ENCODE peak calls at places on chromosomes 4 and X, in four cellular contexts. One of them, this sample, is unnamed.

GRCh38 chrX:109954955-109955354 is 48.0 kb upstream of the TMEM164 start:
- DNase-seq in GM12878: no peak
- DNase-seq in WTC11: no peak
- DNase-seq in HepG2: no peak
- DNase-seq in this sample: no peak

GRCh38 chrX:70998402-70999027 is 67.6 kb upstream of the SLC7A3 start:
- DNase-seq in GM12878: no peak
- DNase-seq in WTC11: peak; percentile 36
- DNase-seq in HepG2: peak; percentile 37
- DNase-seq in this sample: no peak

GRCh38 chr4:142500966-142501365 is 345.1 kb downstream of the INPP4B start:
- DNase-seq in GM12878: no peak
- DNase-seq in WTC11: no peak
- DNase-seq in HepG2: no peak
- DNase-seq in this sample: no peak

GRCh38 chrX:49748211-49748956 is 52.6 kb upstream of the PAGE1 start:
- DNase-seq in GM12878: no peak
- DNase-seq in WTC11: no peak
- DNase-seq in HepG2: no peak
- DNase-seq in this sample: no peak

GRCh38 chr4:66169341-66169740 is 499.1 kb upstream of the EPHA5 start:
- DNase-seq in GM12878: no peak
- DNase-seq in WTC11: no peak
- DNase-seq in HepG2: peak; percentile 11
- DNase-seq in this sample: no peak

GRCh38 chr4:79331126-79331876 is 5.4 kb upstream of the NAA11 start:
- DNase-seq in GM12878: no peak
- DNase-seq in WTC11: no peak
- DNase-seq in HepG2: no peak
- DNase-seq in this sample: no peak

GRCh38 chr4:158172196-158172557 is 648 bp downstream of the GASK1B start:
- DNase-seq in GM12878: no peak
- DNase-seq in WTC11: no peak
- DNase-seq in HepG2: no peak
- DNase-seq in this sample: no peak

GRCh38 chrX:115393271-115393670 is 103.8 kb downstream of the LUZP4 start:
- DNase-seq in GM12878: no peak
- DNase-seq in WTC11: no peak
- DNase-seq in HepG2: peak; percentile 46
- DNase-seq in this sample: no peak

GRCh38 chrX:8565729-8566128 is 101.1 kb downstream of the VCX3B start:
- DNase-seq in GM12878: no peak
- DNase-seq in WTC11: no peak
- DNase-seq in HepG2: no peak
- DNase-seq in this sample: no peak

GRCh38 chrX:14029039-14029424 is 660 bp downstream of the GEMIN8 start:
- DNase-seq in GM12878: no peak
- DNase-seq in WTC11: no peak
- DNase-seq in HepG2: no peak
- DNase-seq in this sample: peak; percentile 71

GRCh38 chr4:2411786-2412510 is 6.5 kb downstream of the ZFYVE28 start:
- DNase-seq in GM12878: peak; percentile 52
- DNase-seq in WTC11: peak; percentile 8
- DNase-seq in HepG2: no peak
- DNase-seq in this sample: no peak

GRCh38 chr4:106671711-106672110 is 303.1 kb upstream of the GIMD1 start:
- DNase-seq in GM12878: no peak
- DNase-seq in WTC11: no peak
- DNase-seq in HepG2: no peak
- DNase-seq in this sample: no peak

GRCh38 chr4:13888112-13888511 is 260.6 kb upstream of the BOD1L1 start:
- DNase-seq in GM12878: no peak
- DNase-seq in WTC11: no peak
- DNase-seq in HepG2: no peak
- DNase-seq in this sample: no peak

GRCh38 chr4:5976431-5976830 is 41.8 kb downstream of the C4orf50 start:
- DNase-seq in GM12878: no peak
- DNase-seq in WTC11: no peak
- DNase-seq in HepG2: no peak
- DNase-seq in this sample: no peak

GRCh38 chr4:88661724-88662123 is 35.9 kb downstream of the NAP1L5 start:
- DNase-seq in GM12878: no peak
- DNase-seq in WTC11: no peak
- DNase-seq in HepG2: no peak
- DNase-seq in this sample: no peak

GRCh38 chr4:1404573-1405248 is 1.5 kb downstream of the NKX1-1 start:
- DNase-seq in GM12878: no peak
- DNase-seq in WTC11: no peak
- DNase-seq in HepG2: no peak
- DNase-seq in this sample: no peak

GRCh38 chr4:4714330-4714729 is 145.1 kb upstream of the MSX1 start:
- DNase-seq in GM12878: no peak
- DNase-seq in WTC11: no peak
- DNase-seq in HepG2: no peak
- DNase-seq in this sample: no peak

GRCh38 chr4:182925298-182925738 is 8.1 kb upstream of the DCTD start:
- DNase-seq in GM12878: peak; percentile 47
- DNase-seq in WTC11: peak; percentile 81
- DNase-seq in HepG2: peak; percentile 89
- DNase-seq in this sample: peak; percentile 48

GRCh38 chrX:1465261-1466231 is 12.8 kb upstream of the ASMTL start:
- DNase-seq in GM12878: no peak
- DNase-seq in WTC11: no peak
- DNase-seq in HepG2: no peak
- DNase-seq in this sample: no peak

GRCh38 chrX:45811307-45811706 is 610.6 kb upstream of the DIPK2B start:
- DNase-seq in GM12878: no peak
- DNase-seq in WTC11: no peak
- DNase-seq in HepG2: no peak
- DNase-seq in this sample: no peak

GRCh38 chr4:129550281-129550785 is 454.4 kb downstream of the C4orf33 start:
- DNase-seq in GM12878: no peak
- DNase-seq in WTC11: no peak
- DNase-seq in HepG2: peak; percentile 47
- DNase-seq in this sample: no peak

GRCh38 chr4:84492737-84493091 is 6.4 kb downstream of the NKX6-1 start:
- DNase-seq in GM12878: no peak
- DNase-seq in WTC11: peak; percentile 36
- DNase-seq in HepG2: no peak
- DNase-seq in this sample: no peak

GRCh38 chr4:56003606-56004005 is 54.9 kb downstream of the CEP135 start:
- DNase-seq in GM12878: no peak
- DNase-seq in WTC11: no peak
- DNase-seq in HepG2: no peak
- DNase-seq in this sample: no peak

GRCh38 chrX:120358687-120359086 is 3.2 kb upstream of the ATP1B4 start:
- DNase-seq in GM12878: no peak
- DNase-seq in WTC11: no peak
- DNase-seq in HepG2: no peak
- DNase-seq in this sample: no peak

GRCh38 chr4:51880016-51880915 is 37.3 kb downstream of the DCUN1D4 start:
- DNase-seq in GM12878: no peak
- DNase-seq in WTC11: no peak
- DNase-seq in HepG2: peak; percentile 83
- DNase-seq in this sample: no peak

GRCh38 chr4:2273657-2274319 is 11.9 kb upstream of the MXD4 start:
- DNase-seq in GM12878: no peak
- DNase-seq in WTC11: no peak
- DNase-seq in HepG2: no peak
- DNase-seq in this sample: peak; percentile 81

GRCh38 chrX:18994713-18995112 is 10.8 kb upstream of the PHKA2 start:
- DNase-seq in GM12878: no peak
- DNase-seq in WTC11: no peak
- DNase-seq in HepG2: peak; percentile 17
- DNase-seq in this sample: no peak

GRCh38 chr4:75376543-75376942 is 137.7 kb downstream of the RCHY1 start:
- DNase-seq in GM12878: no peak
- DNase-seq in WTC11: no peak
- DNase-seq in HepG2: no peak
- DNase-seq in this sample: no peak

GRCh38 chr4:144371479-144371878 is 231.0 kb upstream of the GYPA start:
- DNase-seq in GM12878: no peak
- DNase-seq in WTC11: no peak
- DNase-seq in HepG2: no peak
- DNase-seq in this sample: no peak

GRCh38 chr4:76782837-76783236 is 115.1 kb downstream of the SOWAHB start:
- DNase-seq in GM12878: no peak
- DNase-seq in WTC11: no peak
- DNase-seq in HepG2: no peak
- DNase-seq in this sample: no peak

GRCh38 chr4:77795339-77795738 is 23.8 kb downstream of the CNOT6L start:
- DNase-seq in GM12878: no peak
- DNase-seq in WTC11: no peak
- DNase-seq in HepG2: no peak
- DNase-seq in this sample: no peak

GRCh38 chrX:2823795-2824386 is 4.8 kb upstream of the GYG2 start:
- DNase-seq in GM12878: no peak
- DNase-seq in WTC11: no peak
- DNase-seq in HepG2: no peak
- DNase-seq in this sample: no peak

GRCh38 chrX:2820131-2820771 is 8.5 kb upstream of the GYG2 start:
- DNase-seq in GM12878: no peak
- DNase-seq in WTC11: no peak
- DNase-seq in HepG2: no peak
- DNase-seq in this sample: no peak

GRCh38 chrX:2824886-2825285 is 3.8 kb upstream of the GYG2 start:
- DNase-seq in GM12878: no peak
- DNase-seq in WTC11: no peak
- DNase-seq in HepG2: no peak
- DNase-seq in this sample: no peak

GRCh38 chrX:2817036-2817435 is 11.7 kb upstream of the GYG2 start:
- DNase-seq in GM12878: no peak
- DNase-seq in WTC11: no peak
- DNase-seq in HepG2: no peak
- DNase-seq in this sample: no peak

GRCh38 chrX:2819345-2820130 is 9.2 kb upstream of the GYG2 start:
- DNase-seq in GM12878: no peak
- DNase-seq in WTC11: no peak
- DNase-seq in HepG2: peak; percentile 9
- DNase-seq in this sample: peak; percentile 32
- TF ChIP-seq CTCF in GM12878: peak; percentile 38
- TF ChIP-seq CTCF in WTC11: no peak
- TF ChIP-seq CTCF in HepG2: peak; percentile 60
- TF ChIP-seq CTCF in this sample: peak; percentile 22

DNA sequence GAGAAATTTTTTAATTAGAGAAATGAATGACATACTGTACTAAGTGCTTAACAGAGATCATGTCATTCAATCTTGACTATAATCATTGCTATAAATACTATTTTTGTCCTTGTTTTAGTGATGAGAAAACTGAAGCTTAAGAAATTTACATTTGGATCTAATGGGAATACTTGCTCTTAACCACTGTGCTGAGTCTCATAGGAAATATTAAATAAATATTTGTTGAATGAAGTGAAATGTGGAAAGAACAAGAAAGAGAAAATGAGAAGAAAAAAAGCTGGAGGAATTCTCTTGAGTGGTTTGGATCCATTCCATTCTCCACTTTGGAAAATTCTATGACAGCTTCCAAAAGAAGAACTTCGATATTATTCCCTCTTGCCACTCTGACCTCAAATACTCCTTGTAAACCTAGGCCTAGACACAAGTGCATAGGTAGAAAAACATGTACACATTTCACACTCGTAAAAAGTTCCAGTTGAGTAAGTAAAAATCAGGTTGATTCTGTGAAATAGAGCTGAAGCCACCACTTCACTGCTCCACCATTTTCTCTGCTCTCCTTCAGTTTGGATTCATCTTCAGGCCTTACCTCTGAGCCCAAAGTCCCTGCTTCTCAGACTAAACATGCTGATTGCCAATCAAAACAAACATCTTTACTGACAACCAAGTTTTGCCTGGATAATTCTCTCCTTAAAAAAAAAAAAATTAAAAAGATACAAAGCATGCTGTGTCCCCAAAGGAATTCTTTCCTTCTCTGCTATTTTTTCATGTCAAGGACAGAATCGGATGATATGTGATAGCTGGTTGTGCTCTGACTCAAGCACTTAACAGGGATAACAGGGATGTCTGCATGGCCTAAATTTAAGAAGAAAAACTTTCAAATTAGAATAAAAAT is 421.1 kb upstream of the INTU start:
- DNase-seq in GM12878: no peak
- DNase-seq in WTC11: no peak
- DNase-seq in HepG2: no peak
- DNase-seq in this sample: no peak
- TF ChIP-seq CREM in GM12878: no peak
- TF ChIP-seq CREM in WTC11: no peak
- TF ChIP-seq CREM in HepG2: no peak
- TF ChIP-seq CREM in this sample: no peak

GRCh38 chr4:87420431-87420830 is 1.9 kb upstream of the NUDT9 start:
- DNase-seq in GM12878: no peak
- DNase-seq in WTC11: no peak
- DNase-seq in HepG2: no peak
- DNase-seq in this sample: no peak

GRCh38 chr4:87426865-87427517 is 4.6 kb downstream of the NUDT9 start:
- DNase-seq in GM12878: no peak
- DNase-seq in WTC11: no peak
- DNase-seq in HepG2: no peak
- DNase-seq in this sample: no peak

GRCh38 chr4:87422104-87423052 is at the start of gene NUDT9:
- DNase-seq in GM12878: peak; percentile 64
- DNase-seq in WTC11: peak; percentile 94
- DNase-seq in HepG2: peak; percentile 80
- DNase-seq in this sample: peak; percentile 91

GRCh38 chr4:87425711-87426110 is 3.3 kb downstream of the NUDT9 start:
- DNase-seq in GM12878: no peak
- DNase-seq in WTC11: no peak
- DNase-seq in HepG2: no peak
- DNase-seq in this sample: no peak

GRCh38 chr4:87423313-87424031 is 1.1 kb downstream of the NUDT9 start:
- DNase-seq in GM12878: no peak
- DNase-seq in WTC11: no peak
- DNase-seq in HepG2: no peak
- DNase-seq in this sample: no peak
- TF ChIP-seq CTCF in GM12878: peak; percentile 16
- TF ChIP-seq CTCF in WTC11: no peak
- TF ChIP-seq CTCF in HepG2: no peak
- TF ChIP-seq CTCF in this sample: no peak

GRCh38 chr4:24118031-24118430 is 228.2 kb upstream of the PPARGC1A start:
- DNase-seq in GM12878: no peak
- DNase-seq in WTC11: no peak
- DNase-seq in HepG2: no peak
- DNase-seq in this sample: no peak

GRCh38 chr4:24114444-24114843 is 224.6 kb upstream of the PPARGC1A start:
- DNase-seq in GM12878: no peak
- DNase-seq in WTC11: no peak
- DNase-seq in HepG2: no peak
- DNase-seq in this sample: no peak

GRCh38 chr4:24116107-24116506 is 226.3 kb upstream of the PPARGC1A start:
- DNase-seq in GM12878: no peak
- DNase-seq in WTC11: no peak
- DNase-seq in HepG2: no peak
- DNase-seq in this sample: no peak

GRCh38 chr4:24115101-24115500 is 225.3 kb upstream of the PPARGC1A start:
- DNase-seq in GM12878: no peak
- DNase-seq in WTC11: no peak
- DNase-seq in HepG2: no peak
- DNase-seq in this sample: no peak

GRCh38 chr4:24112466-24112865 is 222.6 kb upstream of the PPARGC1A start:
- DNase-seq in GM12878: no peak
- DNase-seq in WTC11: no peak
- DNase-seq in HepG2: no peak
- DNase-seq in this sample: no peak
- TF ChIP-seq CREM in GM12878: no peak
- TF ChIP-seq CREM in WTC11: no peak
- TF ChIP-seq CREM in HepG2: no peak
- TF ChIP-seq CREM in this sample: no peak

This sample was measured in K562.